ENCODE peak calls at places on chromosomes 6 and 20, in nine cellular contexts. Q is astrocyte; X is adrenal gland; Z is CD8-positive, alpha-beta memory T cell; F is NT2/D1; M is osteoblast; A is dorsolateral prefrontal cortex; L is cardiac muscle cell; C is BJ. G is an unnamed sample.

GRCh38 chr6:67888886-67889681 is 746.0 kb upstream of the ADGRB3 start:
- DNase-seq in Z (no peak), C (no peak), L (no peak), M (no peak), F (no peak), X (no peak), Q (peak; percentile 36), A (no peak), G (no peak)

GRCh38 chr6:169236545-169236944 is 17.1 kb downstream of the THBS2 start:
- DNase-seq in L (no peak), Z (no peak), Q (no peak), M (no peak), F (no peak), C (no peak), A (no peak), X (no peak), G (no peak)

GRCh38 chr6:164379786-164380185 is 929.6 kb downstream of the C6orf118 start:
- DNase-seq in Q (peak; percentile 20), A (no peak), Z (no peak), X (no peak), F (no peak), L (no peak), C (no peak), M (no peak), G (no peak)

GRCh38 chr6:3194535-3195376 is 32.7 kb downstream of the TUBB2B start:
- DNase-seq in L (peak; percentile 5), X (no peak), F (peak; percentile 58), C (no peak), M (no peak), Z (no peak), A (peak; percentile 63), Q (peak; percentile 70), G (no peak)

GRCh38 chr20:33917813-33918525 is 75.7 kb upstream of the RALY start:
- DNase-seq in F (no peak), M (no peak), Q (no peak), Z (no peak), A (no peak), C (no peak), L (no peak), X (no peak), G (no peak)

GRCh38 chr6:96075826-96076225 is 60.1 kb downstream of the FUT9 start:
- DNase-seq in A (no peak), Q (peak; percentile 30), M (no peak), C (no peak), F (no peak), Z (no peak), X (no peak), L (no peak), G (no peak)

GRCh38 chr6:62328607-62329006 is 42.6 kb upstream of the KHDRBS2 start:
- DNase-seq in C (no peak), L (no peak), Q (no peak), M (no peak), A (no peak), Z (no peak), F (no peak), X (no peak), G (no peak)

GRCh38 chr6:79808846-79809245 is 138.5 kb downstream of the ELOVL4 start:
- DNase-seq in M (no peak), C (no peak), X (no peak), L (peak; percentile 37), A (no peak), Q (no peak), F (no peak), Z (no peak), G (no peak)

GRCh38 chr6:144582939-144583613 is 297.9 kb downstream of the UTRN start:
- DNase-seq in F (no peak), M (no peak), A (peak; percentile 54), C (no peak), Z (peak; percentile 49), L (peak; percentile 24), Q (peak; percentile 36), X (peak; percentile 42), G (no peak)

GRCh38 chr6:10759312-10759839 is 11.8 kb downstream of the TMEM14B start:
- DNase-seq in A (no peak), X (no peak), M (no peak), Z (no peak), L (peak; percentile 40), F (peak; percentile 15), C (peak; percentile 59), Q (peak; percentile 89), G (peak; percentile 8)

GRCh38 chr6:158810149-158811095 is 8.7 kb downstream of the EZR start:
- DNase-seq in L (no peak), X (no peak), Z (no peak), A (no peak), F (no peak), Q (no peak), M (no peak), C (no peak), G (no peak)

GRCh38 chr6:103036846-103037245 is 1643.3 kb downstream of the GRIK2 start:
- DNase-seq in Z (no peak), C (no peak), A (no peak), Q (no peak), X (no peak), F (no peak), M (no peak), L (no peak), G (no peak)

GRCh38 chr6:56808871-56809359 is 146.0 kb upstream of the BEND6 start:
- DNase-seq in Q (peak; percentile 86), F (no peak), X (no peak), C (no peak), A (no peak), M (no peak), Z (no peak), L (peak; percentile 16), G (no peak)

GRCh38 chr6:161922631-161923119 is 648.8 kb upstream of the AGPAT4 start:
- DNase-seq in L (peak; percentile 65), Q (peak; percentile 72), C (no peak), A (peak; percentile 50), M (no peak), F (peak; percentile 38), Z (no peak), X (peak; percentile 69), G (no peak)

GRCh38 chr6:167678102-167679101 is 148.3 kb upstream of the AFDN start:
- DNase-seq in F (no peak), M (no peak), A (peak; percentile 74), Z (no peak), C (no peak), X (no peak), L (peak; percentile 81), Q (no peak), G (no peak)

GRCh38 chr6:7042654-7043545 is 64.9 kb upstream of the RREB1 start:
- DNase-seq in M (no peak), C (no peak), A (no peak), Q (no peak), X (no peak), F (no peak), Z (no peak), L (peak; percentile 62), G (no peak)

GRCh38 chr20:46348972-46349741 is 40.9 kb upstream of the CDH22 start:
- DNase-seq in A (peak; percentile 80), M (peak; percentile 92), C (no peak), F (no peak), Q (no peak), Z (no peak), L (peak; percentile 78), X (peak; percentile 74), G (no peak)

GRCh38 chr20:47879771-47880170 is 94.5 kb upstream of the SULF2 start:
- DNase-seq in X (no peak), A (no peak), M (no peak), Q (no peak), F (no peak), C (no peak), Z (no peak), L (no peak), G (no peak)
- H3K4me3 ChIP-seq in X (no peak overlapping the region), A (no peak overlapping the region), M (no peak overlapping the region), Q (no peak overlapping the region), F (no peak overlapping the region), C (no peak overlapping the region), Z (no peak overlapping the region), L (no peak overlapping the region), G (no peak overlapping the region)

GRCh38 chr6:137427670-137428290 is 66.4 kb downstream of the OLIG3 start:
- DNase-seq in X (no peak), M (no peak), F (no peak), A (no peak), Q (no peak), Z (no peak), C (no peak), L (no peak), G (no peak)

GRCh38 chr6:137426007-137426689 is 68.0 kb downstream of the OLIG3 start:
- DNase-seq in M (no peak), C (no peak), Z (no peak), L (no peak), Q (no peak), F (no peak), A (no peak), X (no peak), G (no peak)

GRCh38 chr6:137424243-137424642 is 70.0 kb downstream of the OLIG3 start:
- DNase-seq in L (no peak), A (no peak), M (no peak), Q (no peak), X (no peak), Z (no peak), F (no peak), C (no peak), G (no peak)

DNA sequence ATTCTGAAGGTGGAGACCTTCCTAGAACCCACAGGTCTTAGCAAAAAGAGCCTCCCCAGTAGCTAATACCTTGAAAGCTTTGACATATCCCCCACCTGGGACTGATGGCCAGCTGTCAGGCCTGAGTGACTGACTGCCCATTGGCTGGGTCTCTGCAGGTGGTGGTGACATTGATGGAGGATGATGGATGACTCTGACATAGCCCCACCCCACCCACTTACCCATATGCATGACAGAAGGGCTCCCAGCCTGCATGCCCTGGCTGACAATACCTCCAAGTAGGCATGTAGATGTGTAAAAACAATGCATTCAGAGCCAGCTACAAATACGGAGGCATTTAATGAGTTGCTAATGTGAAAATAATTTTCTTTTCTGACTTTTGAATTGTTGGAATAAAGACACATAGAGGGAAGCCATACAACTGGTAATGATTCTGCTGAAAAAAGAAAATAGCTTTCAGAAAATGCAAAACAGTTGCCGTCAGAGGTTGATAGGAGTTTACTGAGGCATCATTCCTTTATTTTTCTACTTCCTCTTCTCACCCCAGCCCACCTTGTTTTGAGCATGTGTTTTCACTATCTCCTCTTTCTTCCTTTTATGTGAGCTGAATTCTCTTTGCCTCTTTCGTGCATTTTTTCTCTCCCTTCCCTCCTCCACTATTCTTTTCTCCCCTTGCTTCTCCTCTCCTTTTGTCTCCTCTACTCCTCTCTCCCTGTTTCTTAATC is 70.6 kb downstream of the OLIG3 start:
- DNase-seq in A (no peak), Z (no peak), L (no peak), X (no peak), F (peak; percentile 89), Q (no peak), M (no peak), C (no peak), G (no peak)
- H3K4me3 ChIP-seq in A (no peak overlapping the region), Z (no peak overlapping the region), L (no peak overlapping the region), X (no peak overlapping the region), F (no peak overlapping the region), Q (no peak overlapping the region), M (no peak overlapping the region), C (no peak overlapping the region), G (no peak overlapping the region)

GRCh38 chr6:155623450-155624178 is 168.0 kb upstream of the NOX3 start:
- DNase-seq in Z (no peak), F (peak; percentile 16), M (no peak), X (no peak), C (no peak), L (no peak), Q (no peak), A (no peak), G (no peak)
- H3K4me3 ChIP-seq in Z (no peak overlapping the region), F (no peak overlapping the region), M (no peak overlapping the region), X (no peak overlapping the region), C (no peak overlapping the region), L (no peak overlapping the region), Q (no peak overlapping the region), A (no peak overlapping the region), G (no peak overlapping the region)

GRCh38 chr6:77368660-77369313 is 94.5 kb downstream of the HTR1B start:
- DNase-seq in C (no peak), M (no peak), X (peak; percentile 65), F (peak; percentile 30), A (no peak), L (peak; percentile 40), Z (no peak), Q (no peak), G (no peak)
- H3K4me3 ChIP-seq in C (peak overlapping the region; percentile 49), M (peak overlapping the region; percentile 70), X (peak overlapping the region; percentile 46), F (peak overlapping the region; percentile 54), A (peak overlapping the region; percentile 44), L (peak overlapping the region; percentile 63), Z (no peak overlapping the region), Q (peak overlapping the region; percentile 63), G (no peak overlapping the region)